ENCODE peak calls at places on chromosome 15, in six cellular contexts. Z, R, C, J, U and X are unnamed samples.

GRCh38 chr15:77915261-77915960 is 162.1 kb downstream of the TBC1D2B start:
- DNase-seq in C (no peak), R (no peak), Z (no peak), J (no peak), U (no peak), X (peak)

GRCh38 chr15:83784975-83785374 is 131.1 kb downstream of the ADAMTSL3 start:
- DNase-seq in J (no peak), R (no peak), Z (no peak), C (no peak), U (no peak), X (no peak)

GRCh38 chr15:38414351-38414750 is 39.6 kb upstream of the FAM98B start:
- DNase-seq in J (peak), C (peak), R (peak), Z (peak), U (no peak), X (no peak)

GRCh38 chr15:42494998-42495360 is 455 bp upstream of the SNAP23 start:
- DNase-seq in Z (peak), J (peak), U (no peak), R (peak), C (peak), X (no peak)

GRCh38 chr15:94168250-94168649 is 63.1 kb upstream of the MCTP2 start:
- DNase-seq in U (no peak), Z (peak), C (no peak), J (no peak), R (no peak), X (no peak)

GRCh38 chr15:92018535-92019239 is 165.2 kb downstream of the SLCO3A1 start:
- DNase-seq in C (no peak), U (no peak), R (peak), J (no peak), Z (peak), X (no peak)

GRCh38 chr15:28123408-28124023 is 24.4 kb upstream of the OCA2 start:
- DNase-seq in R (peak), J (peak), Z (peak), U (peak), C (peak), X (no peak)

GRCh38 chr15:79090487-79091203 is at the start of gene RASGRF1:
- DNase-seq in R (peak), J (no peak), U (no peak), Z (no peak), C (peak), X (no peak)

GRCh38 chr15:88636654-88637053 is 2.2 kb upstream of the ISG20 start:
- DNase-seq in J (peak), Z (no peak), C (peak), R (no peak), U (no peak), X (no peak)

GRCh38 chr15:94930945-94931344 is 699.6 kb downstream of the MCTP2 start:
- DNase-seq in C (no peak), U (no peak), Z (no peak), R (no peak), J (no peak), X (no peak)

GRCh38 chr15:70358871-70359647 is 261.3 kb upstream of the TLE3 start:
- DNase-seq in U (no peak), J (no peak), C (no peak), Z (no peak), R (no peak), X (no peak)

GRCh38 chr15:72229076-72229946 is 1.7 kb downstream of the PKM start:
- DNase-seq in C (peak), R (no peak), U (peak), J (no peak), Z (peak), X (no peak)

GRCh38 chr15:68481321-68481720 is 49.4 kb upstream of the ITGA11 start:
- DNase-seq in J (no peak), C (no peak), U (no peak), Z (no peak), R (no peak), X (no peak)

GRCh38 chr15:68479870-68480269 is 47.9 kb upstream of the ITGA11 start:
- DNase-seq in C (peak), Z (no peak), J (peak), R (no peak), U (no peak), X (no peak)

GRCh38 chr15:68480296-68480695 is 48.3 kb upstream of the ITGA11 start:
- DNase-seq in R (no peak), J (no peak), U (no peak), Z (no peak), C (no peak), X (no peak)

GRCh38 chr15:68479406-68479805 is 47.4 kb upstream of the ITGA11 start:
- DNase-seq in J (peak), R (no peak), U (no peak), Z (no peak), C (peak), X (no peak)

GRCh38 chr15:68478853-68479252 is 46.9 kb upstream of the ITGA11 start:
- DNase-seq in C (no peak), U (no peak), Z (no peak), R (no peak), J (no peak), X (no peak)
- H3K27ac ChIP-seq in C (peak), U (no peak), Z (no peak), R (no peak), J (peak), X (no peak)

GRCh38 chr15:48537277-48538113 is 108.0 kb downstream of the FBN1 start:
- DNase-seq in J (no peak), R (no peak), U (no peak), Z (no peak), C (peak), X (no peak)
- H3K27ac ChIP-seq in J (no peak), R (no peak), U (no peak), Z (no peak), C (no peak), X (no peak)

DNA sequence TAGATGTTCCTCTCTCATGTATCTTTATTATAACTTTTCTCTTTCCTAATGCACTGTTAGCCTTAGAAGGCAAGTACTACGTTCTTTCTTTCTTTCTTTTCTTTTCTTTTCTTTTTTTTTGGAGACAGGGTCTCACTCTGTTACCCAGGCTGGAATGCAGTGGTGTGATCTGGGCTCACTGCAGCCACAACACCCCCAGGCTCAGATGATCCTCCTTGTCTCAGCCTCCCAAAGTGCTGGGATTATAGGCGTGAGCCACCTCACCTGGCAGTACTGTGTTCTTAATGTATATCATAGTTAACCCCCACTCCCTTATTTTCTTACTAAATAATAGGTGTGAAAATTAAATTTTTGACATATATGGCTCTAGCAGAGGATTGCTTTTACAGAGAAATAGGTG is 23.1 kb downstream of the IQGAP1 start:
- DNase-seq in C (no peak), U (no peak), Z (no peak), R (no peak), J (no peak), X (no peak)
- H3K27ac ChIP-seq in C (no peak), U (no peak), Z (no peak), R (no peak), J (no peak), X (peak)

GRCh38 chr15:69015591-69015990 is 1.1 kb downstream of the NOX5 start:
- DNase-seq in R (no peak), J (no peak), Z (no peak), U (no peak), C (no peak), X (no peak)
- H3K27ac ChIP-seq in R (no peak), J (no peak), Z (no peak), U (no peak), C (no peak), X (no peak)

DNA sequence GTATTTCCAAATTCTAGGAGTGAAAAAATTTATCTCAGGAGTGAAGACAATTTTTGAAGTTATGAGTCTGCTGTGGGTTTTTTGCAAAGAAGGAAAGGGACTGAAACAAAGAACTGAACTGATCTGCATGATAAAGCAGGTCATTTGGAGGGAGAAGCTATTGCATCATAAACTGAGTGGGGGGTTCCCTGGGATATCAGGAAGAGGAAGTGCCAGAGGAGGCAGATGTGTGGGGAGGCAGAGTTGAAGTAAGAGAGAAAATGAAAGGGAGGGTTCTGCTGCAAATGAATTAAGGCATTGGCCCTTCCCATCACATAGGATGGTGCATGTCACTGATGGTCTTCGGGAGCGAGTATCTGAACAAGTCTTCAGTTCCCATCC is 379.2 kb downstream of the VPS13C start:
- DNase-seq in C (no peak), J (no peak), U (no peak), Z (no peak), R (no peak), X (no peak)
- H3K27ac ChIP-seq in C (no peak), J (no peak), U (no peak), Z (no peak), R (no peak), X (no peak)

GRCh38 chr15:85592148-85592547 is 202.6 kb downstream of the KLHL25 start:
- DNase-seq in Z (no peak), C (peak), R (no peak), U (no peak), J (peak), X (no peak)
- H3K27ac ChIP-seq in Z (no peak), C (no peak), R (peak), U (no peak), J (peak), X (no peak)

DNA sequence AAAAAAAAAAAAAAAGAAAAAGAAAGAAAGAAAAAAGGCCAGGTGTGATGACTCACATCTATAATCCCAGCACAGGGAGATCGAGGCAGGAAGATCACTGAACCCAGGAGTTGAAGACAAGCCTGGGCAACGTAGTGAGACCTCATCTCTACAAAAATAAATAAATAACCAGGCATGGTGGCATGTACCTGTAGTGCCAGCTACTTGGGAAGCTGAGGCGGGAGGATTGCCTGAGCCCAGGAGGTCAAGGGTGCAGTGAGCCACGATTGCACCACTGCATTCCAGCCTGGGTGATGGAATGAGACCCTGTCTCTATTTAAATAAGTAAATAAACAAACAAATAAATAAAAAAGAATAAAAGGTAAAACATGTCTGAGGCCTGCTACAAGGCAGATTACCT is 39.3 kb upstream of the LACTB start:
- DNase-seq in R (no peak), C (no peak), U (no peak), Z (no peak), J (no peak), X (no peak)
- H3K27ac ChIP-seq in R (no peak), C (no peak), U (no peak), Z (no peak), J (no peak), X (peak)

DNA sequence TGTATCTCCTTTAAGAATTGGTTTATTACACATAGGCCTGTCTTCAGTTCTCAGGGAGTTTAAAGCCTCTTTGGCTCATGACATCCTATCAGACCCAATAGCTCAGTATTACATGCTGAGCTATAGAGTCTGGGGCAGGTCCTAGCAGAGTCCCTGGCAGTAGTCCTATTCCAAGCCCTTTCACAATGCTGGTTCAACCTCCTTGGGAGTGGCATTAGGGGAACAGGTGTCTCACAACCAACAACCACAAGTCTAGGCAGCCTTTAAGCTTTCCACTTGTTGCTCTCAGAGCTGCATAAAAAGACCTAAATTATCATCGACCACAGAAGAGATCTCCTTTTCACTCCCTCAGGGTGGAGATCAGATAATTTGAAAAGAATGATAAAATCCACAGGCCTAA is 22.8 kb upstream of the C2CD4B start:
- DNase-seq in R (no peak), U (no peak), J (no peak), C (no peak), Z (no peak), X (no peak)
- H3K27ac ChIP-seq in R (no peak), U (no peak), J (no peak), C (no peak), Z (no peak), X (no peak)

GRCh38 chr15:32843211-32843907 is 125.6 kb downstream of the GREM1 start:
- DNase-seq in Z (no peak), J (no peak), R (no peak), U (no peak), C (no peak), X (no peak)
- H3K27ac ChIP-seq in Z (no peak), J (no peak), R (no peak), U (no peak), C (no peak), X (no peak)